ENCODE peak calls at places on chromosomes 11 and 22, in nine cellular contexts. A, H, D, R, C, L, N, P and M are unnamed samples.

GRCh38 chr11:32538804-32539203 is 44.8 kb upstream of the EIF3M start:
- DNase-seq in N (no peak), A (no peak), R (no peak), C (no peak), D (no peak), H (no peak), P (no peak), L (no peak), M (no peak)

GRCh38 chr11:8566613-8567210 is 27.3 kb downstream of the STK33 start:
- DNase-seq in R (peak; percentile 63), N (peak; percentile 59), C (peak; percentile 52), H (peak; percentile 23), D (peak; percentile 52), L (peak; percentile 84), A (peak; percentile 54), P (peak; percentile 14), M (peak; percentile 72)

GRCh38 chr11:113730887-113731726 is 25.0 kb upstream of the TMPRSS5 start:
- DNase-seq in H (peak; percentile 39), A (peak; percentile 75), R (peak; percentile 80), N (peak; percentile 81), L (peak; percentile 83), P (peak; percentile 62), C (no peak), D (peak; percentile 7), M (peak; percentile 72)

GRCh38 chr22:30159561-30160353 is 79.5 kb downstream of the HORMAD2 start:
- DNase-seq in P (no peak), R (peak; percentile 73), H (no peak), N (peak; percentile 83), A (no peak), D (no peak), C (no peak), L (peak; percentile 67), M (no peak)

GRCh38 chr11:68412593-68413475 is 47.7 kb upstream of the PPP6R3 start:
- DNase-seq in C (no peak), R (no peak), A (no peak), H (no peak), P (no peak), N (peak; percentile 93), L (no peak), D (no peak), M (no peak)

GRCh38 chr22:46175631-46176030 is 25.3 kb downstream of the PPARA start:
- DNase-seq in H (no peak), A (no peak), L (peak; percentile 79), N (peak; percentile 93), C (no peak), R (no peak), P (no peak), D (no peak), M (no peak)

GRCh38 chr11:72439455-72439854 is 5.1 kb upstream of the CLPB start:
- DNase-seq in R (no peak), N (peak; percentile 91), A (no peak), P (no peak), H (no peak), L (peak; percentile 33), C (no peak), D (no peak), M (no peak)

GRCh38 chr11:77167111-77167626 is 39.1 kb downstream of the MYO7A start:
- DNase-seq in H (no peak), R (no peak), L (no peak), N (no peak), A (no peak), C (no peak), P (no peak), D (no peak), M (no peak)

GRCh38 chr22:39472570-39473556 is 16.1 kb downstream of the MGAT3 start:
- DNase-seq in C (peak; percentile 89), L (no peak), N (no peak), D (peak; percentile 84), P (no peak), H (no peak), R (peak; percentile 75), A (no peak), M (no peak)

GRCh38 chr11:9075441-9076000 is 15.9 kb downstream of the SCUBE2 start:
- DNase-seq in R (no peak), N (no peak), L (no peak), A (no peak), D (no peak), P (peak; percentile 50), C (no peak), H (no peak), M (no peak)

GRCh38 chr11:46352063-46352841 is 5.0 kb downstream of the DGKZ start:
- DNase-seq in D (peak; percentile 71), H (no peak), C (no peak), L (peak; percentile 26), A (peak; percentile 71), N (peak; percentile 51), P (peak; percentile 85), R (peak; percentile 64), M (peak; percentile 85)

GRCh38 chr11:65391007-65391406 is 4.6 kb downstream of the FRMD8 start:
- DNase-seq in A (peak; percentile 42), N (peak; percentile 67), R (no peak), H (no peak), L (no peak), D (no peak), C (no peak), P (no peak), M (peak; percentile 62)

GRCh38 chr22:20435436-20436308 is 2.0 kb downstream of the SCARF2 start:
- DNase-seq in L (no peak), R (no peak), H (no peak), C (no peak), A (no peak), P (peak; percentile 23), N (no peak), D (no peak), M (no peak)

GRCh38 chr11:35182317-35182939 is 43.5 kb downstream of the CD44 start:
- DNase-seq in L (peak; percentile 46), D (peak; percentile 38), H (no peak), P (no peak), C (peak; percentile 59), A (no peak), N (peak; percentile 39), R (no peak), M (no peak)

GRCh38 chr11:2798951-2799761 is 86.4 kb downstream of the CDKN1C start:
- DNase-seq in A (no peak), P (no peak), N (no peak), D (no peak), L (no peak), H (no peak), C (no peak), R (no peak), M (no peak)

GRCh38 chr11:36492724-36493304 is 17.3 kb downstream of the TRAF6 start:
- DNase-seq in C (peak; percentile 43), L (peak; percentile 66), N (peak; percentile 63), R (peak; percentile 59), P (peak; percentile 46), H (peak; percentile 42), D (peak; percentile 69), A (peak; percentile 51), M (peak; percentile 73)

GRCh38 chr22:37428649-37429586 is 1.6 kb upstream of the ELFN2 start:
- DNase-seq in H (peak; percentile 37), L (no peak), P (peak; percentile 88), R (peak; percentile 83), N (peak; percentile 64), D (peak; percentile 75), A (peak; percentile 93), C (peak; percentile 33), M (peak; percentile 92)

GRCh38 chr11:28690746-28691145 is 582.6 kb downstream of the METTL15 start:
- DNase-seq in R (peak; percentile 13), A (no peak), C (no peak), H (no peak), D (no peak), N (peak; percentile 35), P (no peak), L (no peak), M (no peak)

GRCh38 chr11:125433454-125434121 is 62.5 kb downstream of the FEZ1 start:
- DNase-seq in C (peak; percentile 48), P (peak; percentile 69), H (peak; percentile 62), A (peak; percentile 77), N (peak; percentile 81), D (peak; percentile 39), L (peak; percentile 72), R (peak; percentile 83), M (peak; percentile 89)

GRCh38 chr11:57638811-57639320 is 10.8 kb downstream of the YPEL4 start:
- DNase-seq in L (no peak), H (no peak), R (no peak), P (peak; percentile 56), A (peak; percentile 59), C (no peak), D (no peak), N (peak; percentile 24), M (no peak)

GRCh38 chr11:96013459-96014213 is 89.7 kb upstream of the MTMR2 start:
- DNase-seq in R (no peak), N (no peak), D (peak; percentile 16), C (no peak), H (no peak), A (no peak), L (no peak), P (no peak), M (no peak)
- H3K4me2 ChIP-seq in R (no peak overlapping the region), N (peak overlapping the region; percentile 55), D (peak overlapping the region; percentile 58), C (peak overlapping the region; percentile 10), H (peak overlapping the region; percentile 9), A (no peak overlapping the region), L (no peak overlapping the region), P (no peak overlapping the region), M (peak overlapping the region; percentile 21)

GRCh38 chr11:47565340-47566165 is at the start of gene PTPMT1:
- DNase-seq in P (peak; percentile 94), N (peak; percentile 92), D (peak; percentile 69), A (peak; percentile 80), L (peak; percentile 72), H (peak; percentile 40), C (peak; percentile 66), R (peak; percentile 90), M (peak; percentile 87)
- TF ChIP-seq EZH2phosphoT487 in P (no peak), N (no peak), D (no peak), A (no peak), L (no peak), H (no peak), C (no peak), R (no peak), M (no peak)

DNA sequence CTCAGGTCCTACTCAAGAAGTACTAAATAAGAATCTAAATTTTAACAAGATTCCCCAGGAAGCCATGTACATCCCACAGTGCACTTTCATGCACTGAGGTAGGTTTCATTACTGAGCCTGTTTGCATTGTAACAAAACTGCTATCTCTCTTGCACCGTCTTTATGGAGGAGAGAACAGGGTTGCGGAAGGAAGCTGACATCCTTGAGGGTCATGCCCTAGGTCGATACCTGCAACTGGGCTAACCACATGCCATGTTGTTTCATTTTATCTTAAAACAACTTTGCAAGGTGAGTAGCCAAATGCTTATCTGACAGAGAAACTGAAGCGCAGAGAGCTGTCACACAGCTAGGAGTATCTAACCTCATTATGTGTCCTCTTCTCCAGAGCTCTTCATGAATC is 656.3 kb upstream of the TENM4 start:
- DNase-seq in L (no peak), D (no peak), P (no peak), R (no peak), A (no peak), H (no peak), N (no peak), C (peak; percentile 76), M (no peak)
- H3K4me2 ChIP-seq in L (no peak overlapping the region), D (no peak overlapping the region), P (peak overlapping the region; percentile 40), R (no peak overlapping the region), A (no peak overlapping the region), H (no peak overlapping the region), N (no peak overlapping the region), C (no peak overlapping the region), M (no peak overlapping the region)

GRCh38 chr22:27420817-27421361 is 380.7 kb downstream of the MN1 start:
- DNase-seq in R (peak; percentile 60), L (peak; percentile 73), N (peak; percentile 92), D (no peak), A (no peak), H (no peak), C (no peak), P (no peak), M (no peak)
- TF ChIP-seq EZH2phosphoT487 in R (no peak), L (no peak), N (no peak), D (no peak), A (no peak), H (no peak), C (no peak), P (no peak), M (no peak)